ENCODE peak calls at places on chromosomes 2 and 18, in seven cellular contexts. Y is activated T-cell treated with anti-CD3 and anti-CD28 coated beads, Interleukin-2, amount 50 U/mL, for 72 hours; M is DMS 273 treated with DMSO at 0.1 percent for 48 hours; E is 8988T; K is HCEC 1CT; O is GDM1; Q is activated T-helper 9 cell treated with anti-CD3 and anti-CD28 coated beads, Interleukin-2, amount 50 U/mL, for 16 hours. H is an unnamed sample.

GRCh38 chr2:67446504-67446911 is 49.4 kb downstream of the ETAA1 start:
- DNase-seq in Y (no peak), M (peak), E (no peak), K (peak), O (no peak), Q (no peak), H (no peak)

GRCh38 chr18:58843662-58844035 is 21.0 kb upstream of the ZNF532 start:
- DNase-seq in Y (no peak), M (no peak), E (no peak), K (no peak), O (no peak), Q (no peak), H (no peak)

GRCh38 chr2:160269365-160269764 is 69.3 kb upstream of the ITGB6 start:
- DNase-seq in Y (no peak), M (no peak), E (no peak), K (no peak), O (no peak), Q (no peak), H (no peak)

GRCh38 chr2:157476915-157477709 is 33.2 kb upstream of the CYTIP start:
- DNase-seq in Y (no peak), M (no peak), E (no peak), K (peak), O (no peak), Q (no peak), H (no peak)

GRCh38 chr2:139209586-139209985 is 429.4 kb upstream of the NXPH2 start:
- DNase-seq in Y (no peak), M (no peak), E (no peak), K (no peak), O (no peak), Q (no peak), H (no peak)

GRCh38 chr2:51304341-51304740 is 272.4 kb upstream of the NRXN1 start:
- DNase-seq in Y (no peak), M (no peak), E (no peak), K (no peak), O (no peak), Q (no peak), H (no peak)

GRCh38 chr2:224142397-224143312 is 103.6 kb upstream of the SERPINE2 start:
- DNase-seq in Y (no peak), M (no peak), E (no peak), K (peak), O (no peak), Q (no peak), H (no peak)

GRCh38 chr2:168567840-168568239 is 111.8 kb downstream of the CERS6 start:
- DNase-seq in Y (no peak), M (peak), E (no peak), K (no peak), O (no peak), Q (no peak), H (no peak)

GRCh38 chr2:6977095-6977777 is 60.0 kb downstream of the RNF144A start:
- DNase-seq in Y (no peak), M (no peak), E (no peak), K (no peak), O (no peak), Q (no peak), H (no peak)

GRCh38 chr2:51960846-51961335 is 929.0 kb upstream of the NRXN1 start:
- DNase-seq in Y (no peak), M (no peak), E (no peak), K (no peak), O (no peak), Q (no peak), H (no peak)

GRCh38 chr2:240595381-240596079 is 9.0 kb downstream of the CAPN10 start:
- DNase-seq in Y (peak), M (no peak), E (peak), K (no peak), O (peak), Q (no peak), H (peak)

GRCh38 chr2:36408198-36408703 is 52.7 kb downstream of the CRIM1 start:
- DNase-seq in Y (no peak), M (no peak), E (no peak), K (peak), O (no peak), Q (no peak), H (no peak)

GRCh38 chr2:212723226-212723625 is 184.6 kb upstream of the ERBB4 start:
- DNase-seq in Y (no peak), M (no peak), E (no peak), K (peak), O (no peak), Q (no peak), H (no peak)

GRCh38 chr18:58098706-58099105 is 54.7 kb downstream of the NEDD4L start:
- DNase-seq in Y (no peak), M (no peak), E (no peak), K (no peak), O (no peak), Q (no peak), H (no peak)

GRCh38 chr2:123916512-123916911 is 108.6 kb upstream of the CNTNAP5 start:
- DNase-seq in Y (no peak), M (no peak), E (no peak), K (no peak), O (peak), Q (no peak), H (no peak)

GRCh38 chr18:79151191-79151590 is 82.0 kb downstream of the ATP9B start:
- DNase-seq in Y (no peak), M (no peak), E (no peak), K (no peak), O (no peak), Q (no peak), H (no peak)

GRCh38 chr18:28109781-28110460 is 67.0 kb downstream of the CDH2 start:
- DNase-seq in Y (no peak), M (no peak), E (no peak), K (no peak), O (no peak), Q (no peak), H (no peak)

H was measured in HuH-7.5.